ENCODE peak calls at places on chromosomes 3 and 15, in nine cellular contexts. One of them, this sample, is unnamed.

GRCh38 chr15:72964135-72964534 is 88.1 kb upstream of the NEO1 start:
- DNase-seq in tibial artery: no peak
- DNase-seq in left ventricle myocardium inferior: no peak
- DNase-seq in IMR-90: no peak
- DNase-seq in fibroblast of lung: no peak
- DNase-seq in epithelial cell of esophagus: no peak
- DNase-seq in neural progenitor cell: no peak
- DNase-seq in MM.1S: no peak
- DNase-seq in AG09309: no peak
- DNase-seq in this sample: no peak

GRCh38 chr3:47475029-47475569 is 642 bp downstream of the SCAP start:
- DNase-seq in neural progenitor cell: peak
- DNase-seq in fibroblast of lung: peak
- DNase-seq in IMR-90: peak
- DNase-seq in MM.1S: peak
- DNase-seq in tibial artery: no peak
- DNase-seq in epithelial cell of esophagus: peak
- DNase-seq in AG09309: no peak
- DNase-seq in left ventricle myocardium inferior: no peak
- DNase-seq in this sample: no peak

GRCh38 chr3:42519568-42519962 is 17.1 kb downstream of the VIPR1 start:
- DNase-seq in AG09309: no peak
- DNase-seq in tibial artery: no peak
- DNase-seq in MM.1S: no peak
- DNase-seq in epithelial cell of esophagus: peak
- DNase-seq in neural progenitor cell: no peak
- DNase-seq in IMR-90: no peak
- DNase-seq in fibroblast of lung: no peak
- DNase-seq in left ventricle myocardium inferior: no peak
- DNase-seq in this sample: no peak

GRCh38 chr3:56744016-56744415 is 57.7 kb downstream of the ARHGEF3 start:
- DNase-seq in epithelial cell of esophagus: no peak
- DNase-seq in AG09309: no peak
- DNase-seq in IMR-90: no peak
- DNase-seq in neural progenitor cell: no peak
- DNase-seq in MM.1S: no peak
- DNase-seq in tibial artery: no peak
- DNase-seq in fibroblast of lung: no peak
- DNase-seq in left ventricle myocardium inferior: no peak
- DNase-seq in this sample: no peak

GRCh38 chr3:37103103-37103815 is 71.1 kb downstream of the LRRFIP2 start:
- DNase-seq in IMR-90: no peak
- DNase-seq in left ventricle myocardium inferior: no peak
- DNase-seq in MM.1S: no peak
- DNase-seq in tibial artery: no peak
- DNase-seq in neural progenitor cell: no peak
- DNase-seq in AG09309: no peak
- DNase-seq in epithelial cell of esophagus: no peak
- DNase-seq in fibroblast of lung: no peak
- DNase-seq in this sample: no peak

GRCh38 chr3:129599073-129599472 is 7.4 kb downstream of the PLXND1 start:
- DNase-seq in AG09309: no peak
- DNase-seq in IMR-90: no peak
- DNase-seq in fibroblast of lung: no peak
- DNase-seq in tibial artery: no peak
- DNase-seq in epithelial cell of esophagus: no peak
- DNase-seq in left ventricle myocardium inferior: no peak
- DNase-seq in MM.1S: no peak
- DNase-seq in neural progenitor cell: no peak
- DNase-seq in this sample: no peak

GRCh38 chr3:50655009-50655830 is 19.5 kb upstream of the DOCK3 start:
- DNase-seq in left ventricle myocardium inferior: no peak
- DNase-seq in tibial artery: peak
- DNase-seq in MM.1S: no peak
- DNase-seq in AG09309: no peak
- DNase-seq in epithelial cell of esophagus: peak
- DNase-seq in IMR-90: peak
- DNase-seq in fibroblast of lung: no peak
- DNase-seq in neural progenitor cell: no peak
- DNase-seq in this sample: no peak

GRCh38 chr3:115800489-115801080 is 177.3 kb downstream of the GAP43 start:
- DNase-seq in neural progenitor cell: no peak
- DNase-seq in epithelial cell of esophagus: peak
- DNase-seq in left ventricle myocardium inferior: no peak
- DNase-seq in IMR-90: peak
- DNase-seq in MM.1S: no peak
- DNase-seq in fibroblast of lung: peak
- DNase-seq in tibial artery: no peak
- DNase-seq in AG09309: no peak
- DNase-seq in this sample: no peak

GRCh38 chr3:118400086-118400485 is 634.6 kb downstream of the IGSF11 start:
- DNase-seq in MM.1S: no peak
- DNase-seq in IMR-90: no peak
- DNase-seq in AG09309: no peak
- DNase-seq in fibroblast of lung: no peak
- DNase-seq in epithelial cell of esophagus: no peak
- DNase-seq in tibial artery: no peak
- DNase-seq in left ventricle myocardium inferior: no peak
- DNase-seq in neural progenitor cell: no peak
- DNase-seq in this sample: no peak

GRCh38 chr3:98826126-98826525 is 63.0 kb downstream of the ST3GAL6 start:
- DNase-seq in IMR-90: no peak
- DNase-seq in left ventricle myocardium inferior: no peak
- DNase-seq in MM.1S: no peak
- DNase-seq in tibial artery: no peak
- DNase-seq in AG09309: no peak
- DNase-seq in neural progenitor cell: no peak
- DNase-seq in epithelial cell of esophagus: no peak
- DNase-seq in fibroblast of lung: no peak
- DNase-seq in this sample: no peak

GRCh38 chr15:98360031-98360430 is 288.3 kb upstream of the IGF1R start:
- DNase-seq in MM.1S: no peak
- DNase-seq in fibroblast of lung: no peak
- DNase-seq in neural progenitor cell: no peak
- DNase-seq in left ventricle myocardium inferior: no peak
- DNase-seq in AG09309: no peak
- DNase-seq in epithelial cell of esophagus: no peak
- DNase-seq in IMR-90: no peak
- DNase-seq in tibial artery: no peak
- DNase-seq in this sample: no peak

GRCh38 chr3:190990898-190991297 is 128.4 kb upstream of the GMNC start:
- DNase-seq in epithelial cell of esophagus: peak
- DNase-seq in tibial artery: no peak
- DNase-seq in fibroblast of lung: no peak
- DNase-seq in neural progenitor cell: no peak
- DNase-seq in AG09309: no peak
- DNase-seq in IMR-90: no peak
- DNase-seq in left ventricle myocardium inferior: no peak
- DNase-seq in MM.1S: no peak
- DNase-seq in this sample: no peak

GRCh38 chr15:78179906-78180305 is 30.7 kb downstream of the IDH3A start:
- DNase-seq in left ventricle myocardium inferior: no peak
- DNase-seq in neural progenitor cell: no peak
- DNase-seq in AG09309: no peak
- DNase-seq in IMR-90: no peak
- DNase-seq in fibroblast of lung: no peak
- DNase-seq in tibial artery: no peak
- DNase-seq in epithelial cell of esophagus: no peak
- DNase-seq in MM.1S: no peak
- DNase-seq in this sample: no peak

GRCh38 chr15:78179286-78179840 is 30.2 kb downstream of the IDH3A start:
- DNase-seq in epithelial cell of esophagus: no peak
- DNase-seq in IMR-90: no peak
- DNase-seq in MM.1S: no peak
- DNase-seq in left ventricle myocardium inferior: no peak
- DNase-seq in AG09309: no peak
- DNase-seq in tibial artery: no peak
- DNase-seq in neural progenitor cell: no peak
- DNase-seq in fibroblast of lung: no peak
- DNase-seq in this sample: no peak

GRCh38 chr15:78178056-78178455 is 28.9 kb downstream of the IDH3A start:
- DNase-seq in left ventricle myocardium inferior: no peak
- DNase-seq in AG09309: no peak
- DNase-seq in MM.1S: no peak
- DNase-seq in fibroblast of lung: no peak
- DNase-seq in IMR-90: no peak
- DNase-seq in epithelial cell of esophagus: no peak
- DNase-seq in tibial artery: no peak
- DNase-seq in neural progenitor cell: no peak
- DNase-seq in this sample: no peak

GRCh38 chr15:78175333-78175732 is 26.2 kb downstream of the IDH3A start:
- DNase-seq in tibial artery: no peak
- DNase-seq in AG09309: no peak
- DNase-seq in fibroblast of lung: no peak
- DNase-seq in epithelial cell of esophagus: no peak
- DNase-seq in left ventricle myocardium inferior: no peak
- DNase-seq in MM.1S: no peak
- DNase-seq in IMR-90: no peak
- DNase-seq in neural progenitor cell: no peak
- DNase-seq in this sample: no peak

DNA sequence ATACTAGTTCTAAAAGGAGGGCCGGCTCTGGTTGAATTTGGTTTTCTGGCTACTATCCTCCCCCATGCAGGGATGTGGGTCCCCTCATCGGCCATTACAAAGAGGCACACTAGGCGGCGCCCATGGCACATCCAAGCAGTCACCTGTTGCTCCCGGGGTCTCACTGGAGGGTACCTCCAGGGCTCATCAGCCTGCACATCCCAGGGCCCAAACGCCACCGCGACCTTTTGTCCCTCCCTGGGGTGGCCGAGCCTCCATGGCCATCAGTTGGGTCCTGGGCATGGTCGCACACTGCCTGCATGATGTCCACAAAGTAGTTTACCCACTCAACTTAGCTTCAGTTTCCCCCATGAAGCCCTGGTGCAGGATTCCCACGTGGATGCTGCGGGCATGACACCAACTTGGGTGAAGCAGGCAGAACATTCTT is 28.3 kb downstream of the IDH3A start:
- DNase-seq in MM.1S: no peak
- DNase-seq in neural progenitor cell: peak
- DNase-seq in IMR-90: no peak
- DNase-seq in tibial artery: no peak
- DNase-seq in left ventricle myocardium inferior: peak
- DNase-seq in epithelial cell of esophagus: peak
- DNase-seq in AG09309: no peak
- DNase-seq in fibroblast of lung: peak
- DNase-seq in this sample: no peak
- TF ChIP-seq CTCF in MM.1S: peak
- TF ChIP-seq CTCF in neural progenitor cell: peak
- TF ChIP-seq CTCF in IMR-90: peak
- TF ChIP-seq CTCF in tibial artery: peak
- TF ChIP-seq CTCF in left ventricle myocardium inferior: peak
- TF ChIP-seq CTCF in epithelial cell of esophagus: peak
- TF ChIP-seq CTCF in AG09309: peak
- TF ChIP-seq CTCF in fibroblast of lung: peak
- TF ChIP-seq CTCF in this sample: peak

GRCh38 chr3:198081421-198081844 is 121.4 kb downstream of the LMLN start:
- DNase-seq in tibial artery: no peak
- DNase-seq in IMR-90: no peak
- DNase-seq in left ventricle myocardium inferior: no peak
- DNase-seq in epithelial cell of esophagus: no peak
- DNase-seq in fibroblast of lung: no peak
- DNase-seq in neural progenitor cell: peak
- DNase-seq in AG09309: no peak
- DNase-seq in MM.1S: peak
- DNase-seq in this sample: no peak
- H3K4me3 ChIP-seq in tibial artery: no peak
- H3K4me3 ChIP-seq in IMR-90: no peak
- H3K4me3 ChIP-seq in left ventricle myocardium inferior: peak
- H3K4me3 ChIP-seq in epithelial cell of esophagus: no peak
- H3K4me3 ChIP-seq in fibroblast of lung: no peak
- H3K4me3 ChIP-seq in neural progenitor cell: peak
- H3K4me3 ChIP-seq in AG09309: no peak
- H3K4me3 ChIP-seq in MM.1S: peak
- H3K4me3 ChIP-seq in this sample: no peak

DNA sequence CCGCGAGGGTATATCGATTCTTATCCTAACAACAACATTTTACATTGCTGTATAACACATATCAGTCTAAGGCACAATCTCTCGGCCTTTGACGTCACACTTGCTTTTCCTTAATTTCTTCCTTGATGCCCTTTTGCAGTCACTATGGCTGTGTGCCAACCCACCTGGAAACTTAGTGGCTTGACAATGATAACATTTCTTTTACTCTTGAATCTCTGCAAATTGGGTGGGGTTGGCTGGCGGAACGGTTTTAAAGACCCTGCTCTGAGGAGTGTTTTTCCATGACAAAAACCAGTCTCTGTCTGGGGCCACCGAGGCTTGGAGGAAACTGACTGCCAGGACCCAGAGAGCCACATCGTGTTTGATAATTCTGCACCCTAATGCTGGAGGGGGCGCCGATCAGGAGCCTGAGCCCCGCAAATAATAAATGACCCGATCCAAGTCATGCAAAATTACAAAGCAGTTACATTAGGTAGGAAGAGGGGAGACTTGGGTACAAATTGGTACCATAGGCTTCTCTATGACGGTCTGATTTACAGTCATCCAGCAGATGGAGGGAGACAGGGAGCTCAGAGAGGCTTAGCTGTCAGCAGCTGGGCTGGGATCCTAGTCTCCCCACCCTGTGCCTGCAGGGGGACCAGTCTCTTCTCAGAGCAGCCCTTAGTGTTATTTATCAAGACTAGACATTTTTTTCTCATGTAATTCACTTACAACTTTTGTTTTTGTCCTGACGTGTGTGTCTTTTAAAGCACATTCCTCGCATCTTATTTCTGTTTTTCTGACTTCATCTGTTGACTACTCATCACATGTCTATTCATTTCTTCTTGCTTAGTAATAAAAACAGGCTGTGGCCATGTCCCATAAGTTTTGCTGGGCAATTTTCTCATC is 115.8 kb downstream of the KLF13 start:
- DNase-seq in tibial artery: no peak
- DNase-seq in MM.1S: no peak
- DNase-seq in left ventricle myocardium inferior: no peak
- DNase-seq in AG09309: peak
- DNase-seq in epithelial cell of esophagus: peak
- DNase-seq in IMR-90: peak
- DNase-seq in fibroblast of lung: peak
- DNase-seq in neural progenitor cell: peak
- DNase-seq in this sample: no peak
- TF ChIP-seq CTCF in tibial artery: peak
- TF ChIP-seq CTCF in MM.1S: no peak
- TF ChIP-seq CTCF in left ventricle myocardium inferior: peak
- TF ChIP-seq CTCF in AG09309: peak
- TF ChIP-seq CTCF in epithelial cell of esophagus: peak
- TF ChIP-seq CTCF in IMR-90: peak
- TF ChIP-seq CTCF in fibroblast of lung: peak
- TF ChIP-seq CTCF in neural progenitor cell: peak
- TF ChIP-seq CTCF in this sample: peak

DNA sequence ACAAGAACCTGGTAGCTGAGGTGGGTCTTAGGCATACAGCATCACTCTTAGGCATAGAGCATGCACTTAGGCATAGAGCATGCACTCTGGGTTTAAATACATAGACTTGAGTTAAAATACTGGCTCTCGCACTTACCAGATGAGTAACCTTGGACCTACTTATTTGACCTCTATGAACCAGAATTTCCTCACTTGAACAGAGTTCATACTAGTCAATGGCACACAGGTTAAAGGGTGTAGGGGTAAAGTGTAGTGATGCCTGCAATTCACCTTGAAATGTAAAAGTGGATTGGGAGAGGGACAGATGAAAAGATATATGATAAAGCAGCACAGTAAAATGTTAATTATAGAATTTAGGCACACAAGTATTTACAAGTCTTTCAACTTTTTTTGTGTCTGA is 1.6 kb downstream of the RUVBL1 start:
- DNase-seq in tibial artery: no peak
- DNase-seq in fibroblast of lung: no peak
- DNase-seq in left ventricle myocardium inferior: no peak
- DNase-seq in AG09309: no peak
- DNase-seq in MM.1S: no peak
- DNase-seq in IMR-90: no peak
- DNase-seq in epithelial cell of esophagus: no peak
- DNase-seq in neural progenitor cell: no peak
- DNase-seq in this sample: no peak
- H3K4me3 ChIP-seq in tibial artery: no peak
- H3K4me3 ChIP-seq in fibroblast of lung: no peak
- H3K4me3 ChIP-seq in left ventricle myocardium inferior: no peak
- H3K4me3 ChIP-seq in AG09309: no peak
- H3K4me3 ChIP-seq in MM.1S: peak
- H3K4me3 ChIP-seq in IMR-90: no peak
- H3K4me3 ChIP-seq in epithelial cell of esophagus: no peak
- H3K4me3 ChIP-seq in neural progenitor cell: no peak
- H3K4me3 ChIP-seq in this sample: no peak

This sample was measured in GM12864.